ENCODE peak calls at places on chromosomes 2 and 18, in six cellular contexts. B, M, Z, Q, R and E are unnamed samples.
A peak's percentile ranks its signal among the peaks of the same experiment; 100 is the strongest.

GRCh38 chr18:57916684-57917083 is 113.6 kb upstream of the ATP8B1 start:
- DNase-seq in M (no peak), B (no peak), R (no peak), Z (no peak), Q (no peak), E (no peak)

GRCh38 chr2:242040681-242041080 is 171.2 kb downstream of the RTP5 start:
- DNase-seq in M (no peak), Z (no peak), B (no peak), R (no peak), Q (no peak), E (no peak)

GRCh38 chr18:5542393-5543035 is 1.3 kb downstream of the EPB41L3 start:
- DNase-seq in M (no peak), B (no peak), Z (no peak), Q (peak; percentile 52), R (no peak), E (no peak)

GRCh38 chr18:58310517-58310916 is 266.5 kb downstream of the NEDD4L start:
- DNase-seq in B (no peak), Z (no peak), Q (no peak), R (no peak), M (no peak), E (no peak)

GRCh38 chr18:8951491-8951890 is 151.0 kb upstream of the NDUFV2 start:
- DNase-seq in R (no peak), M (no peak), B (no peak), Q (no peak), Z (no peak), E (peak; percentile 57)

GRCh38 chr2:156005999-156006712 is 326.4 kb downstream of the NR4A2 start:
- DNase-seq in B (no peak), R (peak; percentile 1), Z (no peak), M (no peak), Q (no peak), E (no peak)

GRCh38 chr18:13513015-13513414 is 213.3 kb downstream of the FAM210A start:
- DNase-seq in Z (no peak), M (no peak), R (no peak), Q (no peak), B (no peak), E (no peak)

GRCh38 chr2:239600194-239600593 is 199.4 kb upstream of the HDAC4 start:
- DNase-seq in R (no peak), Z (no peak), B (no peak), M (no peak), Q (no peak), E (no peak)

GRCh38 chr2:95034221-95034620 is 8.7 kb downstream of the MAL start:
- DNase-seq in B (no peak), Z (peak; percentile 25), M (no peak), Q (no peak), R (no peak), E (no peak)

GRCh38 chr2:16741508-16741907 is 75.9 kb upstream of the CYRIA start:
- DNase-seq in R (no peak), M (no peak), Q (no peak), Z (peak; percentile 9), B (no peak), E (no peak)

GRCh38 chr18:69580107-69580506 is 179.4 kb downstream of the DOK6 start:
- DNase-seq in Q (no peak), R (no peak), M (no peak), Z (no peak), B (no peak), E (no peak)